ENCODE peak calls at places on chromosomes 11 and 22, in nine cellular contexts. J, H, Q, R, P, S, A, D and N are unnamed samples.

GRCh38 chr22:33984741-33985287 is 64.5 kb upstream of the LARGE1 start:
- DNase-seq in A (no peak), R (no peak), S (no peak), P (no peak), Q (no peak), H (no peak), D (no peak), J (no peak), N (no peak)

GRCh38 chr11:27443746-27444465 is 28.7 kb downstream of the LGR4 start:
- DNase-seq in J (no peak), R (no peak), H (no peak), Q (no peak), D (no peak), P (no peak), S (no peak), A (no peak), N (no peak)

GRCh38 chr22:17774206-17774927 is at the start of gene BID:
- DNase-seq in P (peak), H (peak), Q (no peak), D (peak), J (no peak), A (no peak), R (no peak), S (peak), N (peak)

GRCh38 chr22:27135582-27135981 is 478.2 kb downstream of the MIAT start:
- DNase-seq in D (no peak), J (no peak), Q (peak), A (no peak), R (peak), S (no peak), H (no peak), P (no peak), N (peak)

GRCh38 chr11:66317766-66318575 is 1.1 kb upstream of the CD248 start:
- DNase-seq in H (no peak), Q (no peak), J (peak), S (no peak), R (peak), A (no peak), D (peak), P (peak), N (peak)

GRCh38 chr22:30830907-30831306 is 136.2 kb downstream of the OSBP2 start:
- DNase-seq in A (peak), H (no peak), J (peak), D (peak), S (peak), Q (peak), R (peak), P (no peak), N (peak)

GRCh38 chr11:10699072-10699471 is 5.5 kb upstream of the IRAG1 start:
- DNase-seq in R (no peak), S (no peak), D (peak), J (no peak), A (no peak), H (no peak), Q (no peak), P (no peak), N (peak)

GRCh38 chr22:50201191-50202129 is 649 bp downstream of the SELENOO start:
- DNase-seq in J (no peak), D (peak), R (no peak), Q (no peak), H (no peak), P (no peak), S (no peak), A (no peak), N (no peak)

GRCh38 chr11:119015054-119015611 is 3.0 kb downstream of the RPS25 start:
- DNase-seq in Q (no peak), A (no peak), P (no peak), H (no peak), S (no peak), R (no peak), J (no peak), D (no peak), N (peak)

GRCh38 chr11:113179181-113179701 is 135.1 kb upstream of the TTC12 start:
- DNase-seq in H (no peak), Q (no peak), J (no peak), D (no peak), S (peak), P (no peak), A (no peak), R (no peak), N (no peak)

GRCh38 chr11:96228911-96229310 is 114.1 kb downstream of the MAML2 start:
- DNase-seq in S (no peak), P (no peak), H (no peak), Q (no peak), A (no peak), J (no peak), R (no peak), D (peak), N (peak)

GRCh38 chr11:19703211-19703610 is 9.4 kb upstream of the NAV2 start:
- DNase-seq in J (no peak), P (no peak), A (no peak), R (no peak), Q (no peak), H (no peak), D (no peak), S (no peak), N (peak)